ENCODE peak calls at places on chromosomes 16 and 17, in eight cellular contexts. W, S, U, C, B, T, A and X are unnamed samples.

GRCh38 chr16:65323655-65324237 is 201.9 kb upstream of the CDH11 start:
- DNase-seq in W (no peak), S (no peak), U (no peak), C (no peak), B (no peak), T (no peak), A (no peak), X (no peak)

GRCh38 chr17:32998893-32999240 is 7.2 kb downstream of the SPACA3 start:
- DNase-seq in W (peak), S (no peak), U (no peak), C (peak), B (no peak), T (peak), A (no peak), X (no peak)

GRCh38 chr16:61791465-61791864 is 244.8 kb downstream of the CDH8 start:
- DNase-seq in W (peak), S (no peak), U (no peak), C (peak), B (no peak), T (no peak), A (no peak), X (no peak)

GRCh38 chr16:4455081-4455480 is 19.3 kb downstream of the NMRAL1 start:
- DNase-seq in W (no peak), S (no peak), U (no peak), C (no peak), B (no peak), T (no peak), A (no peak), X (no peak)

GRCh38 chr16:48955791-48956190 is 325.8 kb downstream of the CBLN1 start:
- DNase-seq in W (no peak), S (no peak), U (no peak), C (no peak), B (no peak), T (no peak), A (no peak), X (no peak)

GRCh38 chr17:78610951-78611511 is 33.8 kb upstream of the DNAH17 start:
- DNase-seq in W (no peak), S (no peak), U (no peak), C (no peak), B (no peak), T (no peak), A (no peak), X (no peak)

GRCh38 chr17:78276098-78276497 is 44.7 kb downstream of the TMEM235 start:
- DNase-seq in W (no peak), S (no peak), U (no peak), C (no peak), B (no peak), T (no peak), A (no peak), X (no peak)

GRCh38 chr17:80124351-80124981 is 22.5 kb downstream of the EIF4A3 start:
- DNase-seq in W (peak), S (no peak), U (no peak), C (peak), B (no peak), T (no peak), A (peak), X (peak)

GRCh38 chr16:48613061-48613957 is 3.3 kb upstream of the N4BP1 start:
- DNase-seq in W (peak), S (no peak), U (no peak), C (no peak), B (no peak), T (peak), A (no peak), X (no peak)

GRCh38 chr16:67278773-67279295 is 498 bp upstream of the PLEKHG4 start:
- DNase-seq in W (no peak), S (no peak), U (no peak), C (no peak), B (no peak), T (no peak), A (no peak), X (no peak)

GRCh38 chr17:76469991-76470739 is 2.8 kb downstream of the AANAT start:
- DNase-seq in W (no peak), S (no peak), U (no peak), C (no peak), B (no peak), T (no peak), A (no peak), X (no peak)

GRCh38 chr17:44541884-44542581 is 15.3 kb upstream of the FZD2 start:
- DNase-seq in W (no peak), S (no peak), U (no peak), C (no peak), B (no peak), T (no peak), A (no peak), X (no peak)

GRCh38 chr17:32495347-32496253 is 8.8 kb downstream of the CDK5R1 start:
- DNase-seq in W (peak), S (no peak), U (no peak), C (peak), B (no peak), T (no peak), A (no peak), X (no peak)

GRCh38 chr16:23952128-23953041 is 116.6 kb downstream of the PRKCB start:
- DNase-seq in W (no peak), S (no peak), U (peak), C (peak), B (no peak), T (no peak), A (peak), X (no peak)

DNA sequence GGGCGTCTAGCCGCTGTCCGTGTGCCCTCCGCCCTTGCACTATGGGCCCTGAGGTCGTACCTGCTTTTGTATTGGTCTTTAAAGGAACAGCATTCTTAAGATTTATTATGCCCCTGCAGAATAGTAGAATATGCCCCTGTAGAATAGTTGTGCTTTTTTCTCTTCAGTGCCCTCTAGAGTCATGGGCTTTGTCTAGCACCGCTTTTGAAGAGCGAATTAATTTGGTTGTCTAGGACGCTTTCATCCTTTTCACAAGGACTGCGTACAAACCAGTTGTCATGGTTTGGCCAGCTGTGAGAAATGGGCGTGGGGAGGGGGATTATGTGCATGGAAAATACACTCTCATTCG is 615 bp downstream of the CEP95 start:
- DNase-seq in W (peak), S (no peak), U (no peak), C (peak), B (peak), T (no peak), A (no peak), X (no peak)
- TF ChIP-seq CTCF in W (peak), S (peak), U (peak), C (peak), B (peak), T (peak), A (no peak), X (no peak)

DNA sequence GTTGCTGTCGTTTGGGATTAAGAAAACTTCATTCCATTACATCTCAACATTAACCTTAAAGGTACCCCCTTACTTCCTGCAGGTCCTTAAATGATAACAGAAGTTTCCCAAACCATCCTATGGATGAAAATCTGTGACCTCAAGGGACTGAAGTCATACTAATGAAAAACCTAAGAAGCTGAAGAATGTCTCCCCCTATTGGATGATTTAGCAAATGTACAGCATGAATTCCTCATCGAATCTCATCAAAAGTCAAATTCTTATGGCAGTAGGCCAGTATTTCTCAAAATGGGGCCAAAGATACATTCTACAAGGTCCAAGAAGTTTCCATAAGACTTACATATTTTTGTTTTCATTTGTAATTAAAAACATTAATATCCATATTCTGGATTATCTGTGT is 13.5 kb downstream of the SCO1 start:
- DNase-seq in W (peak), S (no peak), U (no peak), C (peak), B (no peak), T (no peak), A (no peak), X (no peak)
- TF ChIP-seq CTCF in W (peak), S (no peak), U (peak), C (peak), B (peak), T (peak), A (peak), X (no peak)

GRCh38 chr17:7256766-7257456 is 4.9 kb downstream of the ELP5 start:
- DNase-seq in W (no peak), S (no peak), U (no peak), C (no peak), B (no peak), T (no peak), A (no peak), X (no peak)
- TF ChIP-seq CTCF in W (no peak), S (no peak), U (no peak), C (no peak), B (no peak), T (no peak), A (no peak), X (no peak)

GRCh38 chr16:9481749-9482148 is 390.3 kb downstream of the HAPSTR1 start:
- DNase-seq in W (no peak), S (no peak), U (no peak), C (no peak), B (no peak), T (no peak), A (no peak), X (no peak)

GRCh38 chr16:9480503-9480902 is 389.1 kb downstream of the HAPSTR1 start:
- DNase-seq in W (no peak), S (no peak), U (no peak), C (no peak), B (no peak), T (no peak), A (no peak), X (no peak)

GRCh38 chr16:9476744-9477143 is 385.3 kb downstream of the HAPSTR1 start:
- DNase-seq in W (no peak), S (no peak), U (no peak), C (no peak), B (no peak), T (no peak), A (no peak), X (no peak)

GRCh38 chr16:9484436-9484835 is 393.0 kb downstream of the HAPSTR1 start:
- DNase-seq in W (no peak), S (no peak), U (no peak), C (no peak), B (no peak), T (no peak), A (no peak), X (no peak)

DNA sequence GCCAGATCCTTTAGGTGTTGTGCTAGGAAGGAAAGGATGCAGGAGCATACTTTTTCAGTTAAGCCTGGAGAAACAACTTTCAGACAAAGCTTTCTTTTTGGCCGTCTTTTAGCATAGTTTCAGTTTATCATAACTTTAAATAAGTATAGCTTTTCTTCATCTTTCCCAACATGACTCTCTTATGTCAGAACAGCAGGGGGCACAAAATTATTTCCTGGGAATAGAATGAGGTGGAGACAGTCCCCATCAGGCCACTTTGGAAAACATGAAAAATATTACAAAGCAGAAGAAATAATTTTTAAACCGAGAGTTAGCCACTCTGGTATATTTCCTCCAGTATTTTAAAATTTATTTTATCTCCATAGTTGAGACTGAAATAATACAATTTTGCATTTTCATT is 387.6 kb downstream of the HAPSTR1 start:
- DNase-seq in W (no peak), S (no peak), U (no peak), C (no peak), B (no peak), T (no peak), A (no peak), X (no peak)
- TF ChIP-seq CTCF in W (no peak), S (no peak), U (no peak), C (no peak), B (no peak), T (no peak), A (peak), X (no peak)

GRCh38 chr16:11233727-11234376 is 22.2 kb downstream of the SOCS1 start:
- DNase-seq in W (no peak), S (no peak), U (no peak), C (no peak), B (no peak), T (no peak), A (no peak), X (no peak)
- TF ChIP-seq CTCF in W (no peak), S (no peak), U (no peak), C (no peak), B (no peak), T (no peak), A (no peak), X (no peak)

GRCh38 chr17:68446626-68447041 is 10.7 kb downstream of the WIPI1 start:
- DNase-seq in W (no peak), S (no peak), U (no peak), C (no peak), B (no peak), T (no peak), A (no peak), X (no peak)
- TF ChIP-seq CTCF in W (no peak), S (no peak), U (no peak), C (no peak), B (no peak), T (no peak), A (no peak), X (no peak)

GRCh38 chr17:34076743-34077631 is 178.1 kb upstream of the CCL2 start:
- DNase-seq in W (no peak), S (no peak), U (no peak), C (no peak), B (no peak), T (no peak), A (no peak), X (no peak)

GRCh38 chr17:34082404-34082803 is 172.7 kb upstream of the CCL2 start:
- DNase-seq in W (no peak), S (no peak), U (no peak), C (no peak), B (no peak), T (no peak), A (no peak), X (no peak)

GRCh38 chr17:34081269-34081668 is 173.8 kb upstream of the CCL2 start:
- DNase-seq in W (peak), S (no peak), U (no peak), C (no peak), B (no peak), T (no peak), A (no peak), X (no peak)
- TF ChIP-seq CTCF in W (peak), S (no peak), U (no peak), C (peak), B (peak), T (peak), A (no peak), X (no peak)

GRCh38 chr17:40448213-40448638 is 5.0 kb downstream of the IGFBP4 start:
- DNase-seq in W (peak), S (no peak), U (peak), C (no peak), B (no peak), T (no peak), A (no peak), X (no peak)

GRCh38 chr17:40451420-40451819 is 8.2 kb downstream of the IGFBP4 start:
- DNase-seq in W (peak), S (peak), U (peak), C (peak), B (no peak), T (peak), A (no peak), X (no peak)

GRCh38 chr17:40452074-40452787 is 9.0 kb downstream of the IGFBP4 start:
- DNase-seq in W (peak), S (no peak), U (peak), C (peak), B (no peak), T (no peak), A (no peak), X (no peak)

GRCh38 chr17:40448639-40449261 is 5.5 kb downstream of the IGFBP4 start:
- DNase-seq in W (peak), S (peak), U (no peak), C (no peak), B (no peak), T (no peak), A (no peak), X (no peak)

GRCh38 chr17:40450175-40450574 is 6.9 kb downstream of the IGFBP4 start:
- DNase-seq in W (peak), S (no peak), U (no peak), C (no peak), B (no peak), T (no peak), A (no peak), X (no peak)
- TF ChIP-seq CTCF in W (peak), S (peak), U (peak), C (peak), B (peak), T (peak), A (no peak), X (no peak)